ENCODE peak calls at places on chromosomes 1 and 21, in five cellular contexts. A is NCI-H460; G is HTR-8/SVneo; F is SK-N-SH; L is stimulated activated naive B cell treated with anti-CD40 and anti-IgM and Interleukin-4, amounts not matched to agents 10 μg/mL and 1 μg/mL and 100 μg/mL, for 72 hours. S is an unnamed sample.

GRCh38 chr1:159089184-159089791 is 12.7 kb upstream of the AIM2 start:
- DNase-seq in G (no peak), A (peak), L (no peak), F (no peak), S (no peak)

GRCh38 chr1:147072371-147073061 is 99.8 kb downstream of the PRKAB2 start:
- DNase-seq in L (peak), F (peak), A (peak), G (no peak), S (no peak)

GRCh38 chr1:66022904-66023620 is 230.4 kb downstream of the PDE4B start:
- DNase-seq in F (no peak), A (peak), G (no peak), L (no peak), S (no peak)

GRCh38 chr1:163744488-163744887 is 422.7 kb downstream of the NUF2 start:
- DNase-seq in G (no peak), L (no peak), F (no peak), A (no peak), S (no peak)

GRCh38 chr1:58814251-58815068 is 30.6 kb upstream of the JUN start:
- DNase-seq in L (no peak), G (no peak), A (no peak), F (no peak), S (no peak)

GRCh38 chr1:230122361-230123279 is 55.6 kb downstream of the GALNT2 start:
- DNase-seq in A (no peak), L (no peak), G (no peak), F (no peak), S (no peak)

GRCh38 chr1:222570837-222571236 is 18.9 kb downstream of the TAF1A start:
- DNase-seq in A (no peak), F (no peak), G (no peak), L (no peak), S (no peak)

GRCh38 chr1:212287261-212287895 is 2.2 kb downstream of the PPP2R5A start:
- DNase-seq in A (no peak), L (no peak), G (no peak), F (peak), S (no peak)

GRCh38 chr1:228238007-228238406 is 30.2 kb downstream of the OBSCN start:
- DNase-seq in G (no peak), A (no peak), F (no peak), L (no peak), S (peak)

GRCh38 chr1:202888204-202888506 is 794 bp downstream of the RABIF start:
- DNase-seq in G (no peak), A (no peak), F (no peak), L (no peak), S (no peak)

GRCh38 chr1:44602675-44603610 is 71.3 kb downstream of the TMEM53 start:
- DNase-seq in A (no peak), L (no peak), G (no peak), F (peak), S (no peak)

GRCh38 chr21:25171438-25171837 is 435.8 kb downstream of the MRPL39 start:
- DNase-seq in G (peak), A (no peak), L (no peak), F (no peak), S (no peak)

S was measured in D341Med.